ENCODE peak calls at places on chromosomes 12 and 14, in seven cellular contexts. R is iPS DF 19.7; N is stimulated activated CD8-positive, alpha-beta memory T cell treated with anti-CD3 and anti-CD28 coated beads, Interleukin-7, amount 100 ng/mL, for 1 hour; H is GM03348; D is heart right ventricle; K is thoracic aorta; P is NCI-H1694. Y is an unnamed sample.

GRCh38 chr12:105601158-105601557 is 270.7 kb downstream of the C12orf75 start:
- DNase-seq in R (no peak), N (no peak), H (peak; percentile 40), D (no peak), K (no peak), P (no peak), Y (no peak)

GRCh38 chr14:61342486-61342885 is 21.1 kb downstream of the PRKCH start:
- DNase-seq in R (no peak), N (peak; percentile 72), H (no peak), D (no peak), K (no peak), P (no peak), Y (no peak)

GRCh38 chr12:79098530-79098929 is 234.0 kb downstream of the SYT1 start:
- DNase-seq in R (no peak), N (no peak), H (no peak), D (no peak), K (no peak), P (no peak), Y (no peak)

GRCh38 chr14:64746298-64747250 is 42.4 kb downstream of the PLEKHG3 start:
- DNase-seq in R (no peak), N (no peak), H (peak; percentile 29), D (no peak), K (no peak), P (no peak), Y (no peak)

GRCh38 chr14:102323102-102323501 is 3.6 kb downstream of the ZNF839 start:
- DNase-seq in R (no peak), N (no peak), H (peak; percentile 80), D (peak; percentile 43), K (peak; percentile 47), P (peak; percentile 77), Y (peak; percentile 76)

GRCh38 chr14:96747006-96747405 is 50.2 kb upstream of the VRK1 start:
- DNase-seq in R (no peak), N (no peak), H (no peak), D (no peak), K (no peak), P (no peak), Y (no peak)

GRCh38 chr12:27549231-27549800 is 25.3 kb downstream of the PPFIBP1 start:
- DNase-seq in R (no peak), N (no peak), H (peak; percentile 62), D (no peak), K (no peak), P (no peak), Y (peak; percentile 67)

GRCh38 chr14:90767899-90768298 is 48.3 kb downstream of the TTC7B start:
- DNase-seq in R (no peak), N (no peak), H (no peak), D (no peak), K (no peak), P (no peak), Y (no peak)

GRCh38 chr12:109766251-109766778 is 52.7 kb downstream of the FAM222A start:
- DNase-seq in R (no peak), N (no peak), H (no peak), D (no peak), K (no peak), P (no peak), Y (no peak)

GRCh38 chr12:25994252-25994651 is 35.8 kb downstream of the RASSF8 start:
- DNase-seq in R (no peak), N (no peak), H (peak; percentile 66), D (no peak), K (no peak), P (no peak), Y (no peak)

GRCh38 chr12:70154960-70155589 is 88.2 kb upstream of the CNOT2 start:
- DNase-seq in R (no peak), N (no peak), H (no peak), D (no peak), K (no peak), P (peak; percentile 42), Y (peak; percentile 21)

GRCh38 chr12:123379391-123379790 is 4.5 kb upstream of the KMT5A start:
- DNase-seq in R (no peak), N (no peak), H (no peak), D (no peak), K (no peak), P (no peak), Y (no peak)

GRCh38 chr12:69555461-69555860 is 29.8 kb upstream of the CCT2 start:
- DNase-seq in R (no peak), N (no peak), H (peak; percentile 79), D (no peak), K (no peak), P (no peak), Y (no peak)

GRCh38 chr12:5102806-5103205 is 59.1 kb downstream of the KCNA5 start:
- DNase-seq in R (no peak), N (no peak), H (no peak), D (no peak), K (no peak), P (no peak), Y (no peak)

GRCh38 chr14:59371762-59372161 is 93.4 kb downstream of the GPR135 start:
- DNase-seq in R (no peak), N (no peak), H (no peak), D (no peak), K (no peak), P (no peak), Y (no peak)

GRCh38 chr12:28172434-28173030 is 17.7 kb upstream of the CCDC91 start:
- DNase-seq in R (no peak), N (no peak), H (peak; percentile 70), D (no peak), K (no peak), P (peak; percentile 79), Y (peak; percentile 54)

GRCh38 chr12:39831587-39832315 is 212.1 kb upstream of the ABCD2 start:
- DNase-seq in R (no peak), N (no peak), H (no peak), D (no peak), K (no peak), P (no peak), Y (no peak)

GRCh38 chr12:123041042-123041531 is 60.6 kb downstream of the ARL6IP4 start:
- DNase-seq in R (no peak), N (no peak), H (no peak), D (no peak), K (no peak), P (no peak), Y (peak; percentile 38)

GRCh38 chr14:23556700-23557440 is 799 bp downstream of the THTPA start:
- DNase-seq in R (no peak), N (no peak), H (no peak), D (no peak), K (no peak), P (no peak), Y (peak; percentile 58)

GRCh38 chr12:80624986-80625530 is 82.4 kb upstream of the MYF6 start:
- DNase-seq in R (no peak), N (no peak), H (no peak), D (no peak), K (no peak), P (no peak), Y (no peak)

GRCh38 chr12:131235871-131236271 is 282.2 kb downstream of the ADGRD1 start:
- DNase-seq in R (no peak), N (no peak), H (no peak), D (no peak), K (no peak), P (no peak), Y (no peak)

GRCh38 chr14:32727827-32728226 is 210.9 kb upstream of the NPAS3 start:
- DNase-seq in R (no peak), N (no peak), H (no peak), D (no peak), K (no peak), P (no peak), Y (no peak)

GRCh38 chr12:131098178-131098981 is 144.7 kb downstream of the ADGRD1 start:
- DNase-seq in R (no peak), N (no peak), H (no peak), D (no peak), K (no peak), P (no peak), Y (no peak)

GRCh38 chr12:123991402-123991951 is 18.5 kb downstream of the ZNF664 start:
- DNase-seq in R (no peak), N (no peak), H (no peak), D (no peak), K (no peak), P (no peak), Y (no peak)